ENCODE peak calls at places on chromosomes 12 and 14, in six cellular contexts. E is right atrium auricular region, S is kidney, H is heart right ventricle, V is left ventricle myocardium inferior, Q is body of pancreas. G is an unnamed sample.

GRCh38 chr12:19915392-19916192 is 452.7 kb upstream of the PDE3A start:
- DNase-seq in H (no peak), E (no peak), Q (peak; percentile 16), S (no peak), V (no peak), G (no peak)

GRCh38 chr12:87303396-87304012 is 725.7 kb downstream of the C12orf50 start:
- DNase-seq in V (no peak), H (no peak), Q (no peak), E (no peak), S (no peak), G (no peak)

GRCh38 chr12:25995906-25996305 is 37.4 kb downstream of the RASSF8 start:
- DNase-seq in V (no peak), Q (no peak), H (no peak), E (no peak), S (no peak), G (no peak)

GRCh38 chr14:72479471-72479931 is 414.4 kb downstream of the DPF3 start:
- DNase-seq in E (no peak), S (no peak), Q (no peak), H (no peak), V (no peak), G (no peak)

GRCh38 chr12:99611590-99611989 is 36.0 kb upstream of the GARIN6 start:
- DNase-seq in S (no peak), E (no peak), Q (no peak), H (no peak), V (no peak), G (no peak)

GRCh38 chr14:99450266-99450665 is 30.4 kb downstream of the SETD3 start:
- DNase-seq in Q (no peak), E (no peak), V (no peak), H (no peak), S (no peak), G (no peak)

GRCh38 chr12:132351751-132352495 is 22.5 kb upstream of the GALNT9 start:
- DNase-seq in S (peak; percentile 65), V (no peak), Q (no peak), E (no peak), H (no peak), G (no peak)

GRCh38 chr14:96445844-96446710 is 54.1 kb downstream of the AK7 start:
- DNase-seq in H (no peak), Q (peak; percentile 90), E (no peak), S (no peak), V (no peak), G (no peak)

GRCh38 chr12:62671321-62671720 is 204.7 kb downstream of the MON2 start:
- DNase-seq in H (no peak), Q (no peak), V (no peak), E (no peak), S (no peak), G (no peak)

GRCh38 chr12:73892181-73892580 is 645.5 kb upstream of the ATXN7L3B start:
- DNase-seq in H (no peak), E (no peak), V (no peak), Q (no peak), S (no peak), G (no peak)

GRCh38 chr12:100545092-100545491 is 28.4 kb upstream of the GAS2L3 start:
- DNase-seq in Q (no peak), E (no peak), V (no peak), S (no peak), H (no peak), G (no peak)

GRCh38 chr12:67790660-67791059 is 142.1 kb downstream of the DYRK2 start:
- DNase-seq in Q (no peak), H (no peak), E (no peak), V (no peak), S (no peak), G (no peak)

GRCh38 chr14:90498198-90498597 is 101.4 kb downstream of the CALM1 start:
- DNase-seq in V (no peak), E (no peak), Q (no peak), S (no peak), H (no peak), G (peak; percentile 2)

GRCh38 chr12:68092976-68093375 is 66.6 kb downstream of the IFNG start:
- DNase-seq in S (no peak), Q (no peak), E (no peak), H (no peak), V (no peak), G (no peak)

GRCh38 chr12:42421844-42422779 is 96.1 kb downstream of the PPHLN1 start:
- DNase-seq in S (no peak), V (no peak), Q (no peak), H (no peak), E (no peak), G (no peak)

GRCh38 chr12:102061096-102061555 is 665 bp downstream of the WASHC3 start:
- DNase-seq in E (no peak), H (no peak), V (no peak), Q (no peak), S (no peak), G (no peak)

GRCh38 chr12:131511391-131511802 is 199.5 kb upstream of the SFSWAP start:
- DNase-seq in Q (no peak), H (no peak), S (no peak), V (no peak), E (no peak), G (no peak)

GRCh38 chr12:52258335-52258901 is 16.0 kb upstream of the KRT86 start:
- DNase-seq in E (no peak), H (peak; percentile 33), V (no peak), S (peak; percentile 73), Q (peak; percentile 12), G (no peak)

GRCh38 chr14:75046899-75047298 is 4.4 kb downstream of the MLH3 start:
- DNase-seq in V (no peak), E (no peak), H (no peak), S (no peak), Q (no peak), G (no peak)

GRCh38 chr12:93653079-93653478 is 24.1 kb upstream of the CRADD start:
- DNase-seq in Q (no peak), H (no peak), E (no peak), V (no peak), S (no peak), G (no peak)

DNA sequence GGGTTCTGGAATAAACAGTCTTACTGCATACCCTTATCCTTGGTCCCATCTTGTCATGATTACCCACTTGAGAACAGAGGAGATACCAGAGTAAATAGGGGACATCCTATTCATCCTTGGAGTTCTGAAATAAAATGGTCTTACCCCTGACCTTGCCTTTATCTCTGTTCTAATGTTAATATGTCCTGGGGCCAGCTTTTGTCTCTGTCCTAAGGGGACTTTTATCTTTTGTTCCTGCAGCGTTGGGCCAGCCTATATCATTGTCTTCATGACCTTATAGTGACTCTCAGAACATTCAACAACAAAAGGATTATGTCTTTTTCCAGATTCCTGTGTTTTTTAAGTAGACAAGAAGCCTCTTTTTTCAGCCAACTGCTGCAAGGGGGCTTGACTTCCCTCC is 1057.5 kb downstream of the LRFN5 start:
- DNase-seq in S (no peak), H (no peak), E (no peak), Q (no peak), V (no peak), G (no peak)
- TF ChIP-seq CTCF in S (no peak), H (no peak), E (no peak), Q (no peak), V (no peak), G (no peak)

DNA sequence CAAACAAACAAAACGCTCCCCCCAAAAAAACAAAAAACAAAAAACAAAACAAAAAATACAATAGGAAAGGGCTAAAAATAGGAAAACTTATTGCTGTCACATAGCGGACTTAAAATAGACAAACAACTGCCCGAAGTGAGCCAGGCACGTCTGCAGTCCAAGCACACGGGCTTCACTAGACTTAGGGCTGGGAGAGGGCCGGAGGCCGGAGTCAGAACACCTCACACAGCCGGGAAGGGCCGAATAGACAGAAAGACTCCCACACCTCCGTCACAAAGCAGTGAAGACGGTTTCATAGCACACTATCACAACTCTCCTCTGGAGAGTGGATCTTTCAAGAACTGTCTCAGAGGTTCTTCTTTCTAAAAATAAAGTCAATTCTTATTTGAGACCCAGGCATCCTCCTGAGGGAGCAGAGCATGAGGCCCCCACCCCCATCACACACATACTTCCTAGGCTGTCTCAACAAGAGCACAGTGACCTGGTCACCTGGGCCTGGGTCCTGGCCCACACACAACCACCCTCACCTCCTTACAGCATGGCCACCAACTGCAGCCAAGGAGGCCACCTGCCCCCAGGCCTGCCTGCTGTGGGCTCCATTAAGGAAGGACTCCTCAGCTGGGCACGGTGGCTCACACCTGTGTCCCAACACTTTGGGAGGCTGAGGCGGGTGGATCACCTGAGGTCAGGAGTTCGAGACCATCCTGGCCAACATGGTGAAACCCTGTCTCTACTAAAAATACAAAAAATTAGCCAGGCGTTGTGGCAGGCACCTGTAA is 6.7 kb downstream of the BAG5 start:
- DNase-seq in Q (no peak), H (peak; percentile 18), S (peak; percentile 55), E (no peak), V (peak; percentile 30), G (no peak)
- H3K4me1 ChIP-seq in Q (peaks cover 41% of the 10 kb centered on the region), H (peaks cover 77% of the 10 kb centered on the region), S (peaks cover 25% of the 10 kb centered on the region), E (peaks cover 75% of the 10 kb centered on the region), V (peaks cover 99% of the 10 kb centered on the region), G (peaks cover 47% of the 10 kb centered on the region)

GRCh38 chr12:108854055-108854452 is 3.3 kb downstream of the SSH1 start:
- DNase-seq in E (peak; percentile 80), H (no peak), V (no peak), Q (no peak), S (no peak), G (peak; percentile 91)

GRCh38 chr12:108854453-108855283 is 2.7 kb downstream of the SSH1 start:
- DNase-seq in E (peak; percentile 87), Q (peak; percentile 39), H (peak; percentile 43), S (peak; percentile 80), V (no peak), G (peak; percentile 65)

GRCh38 chr12:108850854-108851573 is 6.4 kb downstream of the SSH1 start:
- DNase-seq in Q (no peak), V (peak; percentile 74), E (peak; percentile 90), S (peak; percentile 73), H (peak; percentile 62), G (no peak)

GRCh38 chr12:108853426-108853825 is 4.0 kb downstream of the SSH1 start:
- DNase-seq in E (no peak), S (peak; percentile 79), Q (no peak), H (no peak), V (no peak), G (no peak)

DNA sequence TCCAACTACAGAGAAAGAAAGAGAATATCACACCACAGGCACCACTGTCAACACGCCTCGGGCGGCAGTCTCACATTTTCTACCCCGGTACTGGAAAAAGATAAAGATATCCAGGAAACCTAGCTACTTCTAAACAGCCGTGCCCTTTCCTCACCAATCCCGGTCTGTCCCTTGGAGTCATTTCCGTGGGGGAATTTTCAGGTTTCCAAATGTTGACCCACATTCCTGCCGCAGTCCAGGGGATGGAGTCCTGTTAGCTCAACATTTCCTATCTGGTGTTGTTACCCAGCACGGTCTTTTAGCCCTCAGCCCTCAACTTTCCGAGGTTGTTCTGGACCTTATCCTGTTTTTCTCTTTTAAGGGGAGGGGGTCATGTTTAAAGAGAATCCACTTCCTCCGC is 4.7 kb downstream of the SSH1 start:
- DNase-seq in S (no peak), V (no peak), E (peak; percentile 70), Q (no peak), H (no peak), G (no peak)
- H3K27ac ChIP-seq in S (peak overlapping the region; percentile 63), V (peak overlapping the region; percentile 98), E (peak overlapping the region; percentile 94), Q (no peak overlapping the region), H (peak overlapping the region; percentile 97), G (peak overlapping the region; percentile 97)

DNA sequence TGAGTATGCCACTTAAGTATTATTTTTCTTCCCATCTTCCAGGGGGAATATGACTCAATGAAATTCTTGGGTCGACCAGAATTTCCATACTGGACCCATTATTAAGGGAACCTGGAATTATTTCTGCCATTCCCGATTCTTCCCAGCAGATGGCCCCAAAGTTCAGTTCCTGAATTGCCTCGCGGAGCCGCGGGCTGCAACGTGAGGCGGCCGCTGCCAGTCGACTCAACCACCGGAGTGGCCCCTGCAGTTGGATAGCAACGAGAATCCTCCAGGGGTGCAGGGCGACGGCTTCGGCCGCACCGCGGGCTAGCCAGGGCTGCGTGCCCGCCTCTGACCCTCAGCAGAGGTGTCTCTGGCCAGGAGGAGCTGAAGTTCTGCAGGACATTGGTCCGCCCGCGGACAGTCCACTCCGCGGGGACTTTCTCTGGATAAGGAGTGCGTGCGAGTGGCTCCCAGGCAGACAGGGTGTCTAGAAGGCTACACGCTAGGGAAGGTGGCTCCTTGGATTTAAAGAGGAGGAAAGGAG is 586 bp upstream of the TSHR start:
- DNase-seq in S (peak; percentile 89), H (peak; percentile 70), E (peak; percentile 82), V (peak; percentile 70), Q (peak; percentile 80), G (peak; percentile 30)
- TF ChIP-seq CTCF in S (peak; percentile 79), H (peak; percentile 83), E (peak; percentile 55), V (peak; percentile 85), Q (peak; percentile 88), G (peak; percentile 76)

G was measured in ascending aorta.